ENCODE peak calls at places on chromosomes 3 and 15, in seven cellular contexts. One of them, this sample, is unnamed.

GRCh38 chr3:126476166-126476975 is 680 bp upstream of the ZXDC start:
- DNase-seq in endothelial cell of umbilical vein: peak
- DNase-seq in GM12878: no peak
- DNase-seq in HCT116: peak
- DNase-seq in K562: no peak
- DNase-seq in HepG2: no peak
- DNase-seq in H1: no peak
- DNase-seq in this sample: peak

GRCh38 chr3:172856766-172857742 is 106.5 kb downstream of the ECT2 start:
- DNase-seq in H1: no peak
- DNase-seq in HCT116: peak
- DNase-seq in K562: peak
- DNase-seq in HepG2: peak
- DNase-seq in endothelial cell of umbilical vein: peak
- DNase-seq in GM12878: no peak
- DNase-seq in this sample: no peak

GRCh38 chr15:66775127-66776105 is 73.4 kb downstream of the SMAD6 start:
- DNase-seq in HCT116: no peak
- DNase-seq in H1: no peak
- DNase-seq in endothelial cell of umbilical vein: no peak
- DNase-seq in HepG2: no peak
- DNase-seq in GM12878: no peak
- DNase-seq in K562: no peak
- DNase-seq in this sample: no peak

GRCh38 chr3:152175576-152175883 is 93.2 kb upstream of the MBNL1 start:
- DNase-seq in K562: no peak
- DNase-seq in endothelial cell of umbilical vein: peak
- DNase-seq in HCT116: no peak
- DNase-seq in H1: no peak
- DNase-seq in HepG2: no peak
- DNase-seq in GM12878: no peak
- DNase-seq in this sample: no peak

GRCh38 chr3:160133757-160134156 is 91.5 kb upstream of the C3orf80 start:
- DNase-seq in H1: peak
- DNase-seq in endothelial cell of umbilical vein: peak
- DNase-seq in HepG2: peak
- DNase-seq in HCT116: peak
- DNase-seq in K562: peak
- DNase-seq in GM12878: no peak
- DNase-seq in this sample: peak

GRCh38 chr15:51866751-51867150 is 37.3 kb downstream of the TMOD3 start:
- DNase-seq in HepG2: no peak
- DNase-seq in endothelial cell of umbilical vein: no peak
- DNase-seq in K562: no peak
- DNase-seq in H1: no peak
- DNase-seq in GM12878: no peak
- DNase-seq in HCT116: no peak
- DNase-seq in this sample: no peak

GRCh38 chr15:87269566-87269965 is 987.0 kb downstream of the NTRK3 start:
- DNase-seq in H1: no peak
- DNase-seq in HepG2: no peak
- DNase-seq in GM12878: no peak
- DNase-seq in HCT116: no peak
- DNase-seq in endothelial cell of umbilical vein: no peak
- DNase-seq in K562: no peak
- DNase-seq in this sample: no peak

GRCh38 chr3:193590088-193590856 is 2.7 kb upstream of the OPA1 start:
- DNase-seq in endothelial cell of umbilical vein: peak
- DNase-seq in H1: no peak
- DNase-seq in GM12878: no peak
- DNase-seq in HCT116: peak
- DNase-seq in K562: peak
- DNase-seq in HepG2: no peak
- DNase-seq in this sample: no peak

GRCh38 chr15:80866936-80867335 is 87.8 kb downstream of the CEMIP start:
- DNase-seq in GM12878: no peak
- DNase-seq in K562: no peak
- DNase-seq in HepG2: no peak
- DNase-seq in H1: peak
- DNase-seq in endothelial cell of umbilical vein: no peak
- DNase-seq in HCT116: no peak
- DNase-seq in this sample: peak

GRCh38 chr3:31116651-31117050 is 222.2 kb upstream of the GADL1 start:
- DNase-seq in H1: no peak
- DNase-seq in K562: no peak
- DNase-seq in HCT116: no peak
- DNase-seq in GM12878: no peak
- DNase-seq in endothelial cell of umbilical vein: peak
- DNase-seq in HepG2: no peak
- DNase-seq in this sample: no peak

GRCh38 chr15:73338058-73338457 is 30.7 kb downstream of the HCN4 start:
- DNase-seq in HepG2: no peak
- DNase-seq in K562: no peak
- DNase-seq in HCT116: no peak
- DNase-seq in H1: no peak
- DNase-seq in GM12878: no peak
- DNase-seq in endothelial cell of umbilical vein: no peak
- DNase-seq in this sample: no peak

GRCh38 chr15:48025118-48025517 is 95.7 kb upstream of the SLC24A5 start:
- DNase-seq in HepG2: no peak
- DNase-seq in HCT116: no peak
- DNase-seq in GM12878: no peak
- DNase-seq in K562: no peak
- DNase-seq in H1: no peak
- DNase-seq in endothelial cell of umbilical vein: peak
- DNase-seq in this sample: no peak

GRCh38 chr3:45464336-45464809 is 76.0 kb downstream of the LARS2 start:
- DNase-seq in HepG2: no peak
- DNase-seq in K562: peak
- DNase-seq in endothelial cell of umbilical vein: peak
- DNase-seq in HCT116: no peak
- DNase-seq in GM12878: no peak
- DNase-seq in H1: no peak
- DNase-seq in this sample: peak

GRCh38 chr3:52244061-52244628 is 1.4 kb upstream of the PPM1M start:
- DNase-seq in GM12878: peak
- DNase-seq in HepG2: no peak
- DNase-seq in HCT116: no peak
- DNase-seq in endothelial cell of umbilical vein: peak
- DNase-seq in H1: no peak
- DNase-seq in K562: no peak
- DNase-seq in this sample: no peak

GRCh38 chr15:62691008-62691407 is 351.5 kb upstream of the TPM1 start:
- DNase-seq in GM12878: no peak
- DNase-seq in HepG2: no peak
- DNase-seq in endothelial cell of umbilical vein: no peak
- DNase-seq in H1: no peak
- DNase-seq in K562: no peak
- DNase-seq in HCT116: no peak
- DNase-seq in this sample: no peak
- TF ChIP-seq CTCF in GM12878: no peak
- TF ChIP-seq CTCF in HepG2: no peak
- TF ChIP-seq CTCF in endothelial cell of umbilical vein: no peak
- TF ChIP-seq CTCF in H1: no peak
- TF ChIP-seq CTCF in K562: no peak
- TF ChIP-seq CTCF in HCT116: no peak
- TF ChIP-seq CTCF in this sample: no peak

DNA sequence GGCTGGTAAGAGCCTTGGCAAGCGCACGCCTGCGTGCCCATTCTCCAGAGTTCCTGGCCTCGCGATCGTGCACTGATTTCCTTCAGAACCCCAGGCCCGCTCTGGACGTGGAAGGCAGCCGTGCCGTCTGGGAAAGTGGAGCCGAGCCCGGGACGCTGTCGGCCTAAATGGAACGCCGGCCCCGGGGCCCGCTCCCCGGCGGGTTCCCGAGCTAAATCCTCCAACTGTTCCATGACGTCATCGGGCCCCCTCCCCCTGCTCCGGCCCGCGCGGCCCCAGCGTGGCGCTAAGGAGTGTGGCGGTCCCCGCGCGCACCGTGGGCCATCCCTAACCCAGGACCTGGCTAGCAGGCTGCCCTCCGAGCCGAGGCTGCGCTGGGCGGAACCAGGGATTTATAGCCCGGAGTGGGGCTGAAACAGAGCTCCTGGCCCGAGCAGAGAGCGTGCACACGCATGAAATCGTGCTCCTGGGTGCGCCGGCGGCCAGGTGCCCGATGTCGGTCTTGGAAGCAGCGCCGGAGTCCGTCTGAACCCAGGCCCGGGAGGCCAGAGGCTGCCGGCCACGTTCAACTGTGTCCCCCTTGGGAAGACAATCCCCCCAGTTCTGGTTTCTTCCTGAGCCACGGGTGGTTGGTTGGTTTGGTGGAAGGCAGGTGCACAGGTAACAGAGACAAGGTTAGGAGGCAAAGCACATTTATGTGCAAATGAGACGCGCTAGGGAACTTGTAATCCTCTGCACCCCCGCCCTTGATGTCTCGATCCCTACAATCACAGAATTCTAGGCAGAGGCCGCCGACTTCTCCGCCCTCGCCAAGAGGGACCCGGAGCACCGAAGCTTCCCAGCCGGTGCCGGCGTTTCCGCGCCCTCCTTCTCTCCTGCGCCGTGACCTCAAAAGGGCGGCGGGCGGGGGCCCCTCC is 84.9 kb upstream of the ETV5 start:
- DNase-seq in GM12878: no peak
- DNase-seq in H1: peak
- DNase-seq in K562: no peak
- DNase-seq in HCT116: no peak
- DNase-seq in endothelial cell of umbilical vein: no peak
- DNase-seq in HepG2: no peak
- DNase-seq in this sample: peak
- TF ChIP-seq EZH2 in GM12878: no peak
- TF ChIP-seq EZH2 in H1: peak
- TF ChIP-seq EZH2 in K562: no peak
- TF ChIP-seq EZH2 in HCT116: no peak
- TF ChIP-seq EZH2 in endothelial cell of umbilical vein: peak
- TF ChIP-seq EZH2 in HepG2: no peak
- TF ChIP-seq EZH2 in this sample: peak

GRCh38 chr3:124997303-124998246 is 58.2 kb downstream of the HEG1 start:
- DNase-seq in GM12878: no peak
- DNase-seq in K562: no peak
- DNase-seq in endothelial cell of umbilical vein: no peak
- DNase-seq in HepG2: no peak
- DNase-seq in HCT116: no peak
- DNase-seq in H1: no peak
- DNase-seq in this sample: no peak

GRCh38 chr3:124998247-124998630 is 57.6 kb downstream of the HEG1 start:
- DNase-seq in H1: no peak
- DNase-seq in endothelial cell of umbilical vein: no peak
- DNase-seq in HepG2: no peak
- DNase-seq in HCT116: no peak
- DNase-seq in K562: no peak
- DNase-seq in GM12878: no peak
- DNase-seq in this sample: no peak

GRCh38 chr3:124992041-124992440 is 57.5 kb upstream of the MUC13 start:
- DNase-seq in HepG2: peak
- DNase-seq in K562: no peak
- DNase-seq in H1: no peak
- DNase-seq in HCT116: no peak
- DNase-seq in endothelial cell of umbilical vein: no peak
- DNase-seq in GM12878: no peak
- DNase-seq in this sample: no peak

GRCh38 chr3:124993462-124993861 is 58.9 kb upstream of the MUC13 start:
- DNase-seq in H1: no peak
- DNase-seq in HCT116: no peak
- DNase-seq in HepG2: no peak
- DNase-seq in endothelial cell of umbilical vein: no peak
- DNase-seq in K562: no peak
- DNase-seq in GM12878: no peak
- DNase-seq in this sample: no peak

GRCh38 chr3:124995460-124995994 is 60.3 kb downstream of the HEG1 start:
- DNase-seq in HCT116: peak
- DNase-seq in H1: peak
- DNase-seq in K562: peak
- DNase-seq in HepG2: peak
- DNase-seq in endothelial cell of umbilical vein: peak
- DNase-seq in GM12878: peak
- DNase-seq in this sample: peak
- TF ChIP-seq POLR2AphosphoS5 in HCT116: no peak
- TF ChIP-seq POLR2AphosphoS5 in H1: no peak
- TF ChIP-seq POLR2AphosphoS5 in K562: no peak
- TF ChIP-seq POLR2AphosphoS5 in HepG2: no peak
- TF ChIP-seq POLR2AphosphoS5 in endothelial cell of umbilical vein: no peak
- TF ChIP-seq POLR2AphosphoS5 in GM12878: no peak
- TF ChIP-seq POLR2AphosphoS5 in this sample: no peak

GRCh38 chr3:29348311-29348710 is 67.4 kb downstream of the RBMS3 start:
- DNase-seq in GM12878: no peak
- DNase-seq in HepG2: no peak
- DNase-seq in K562: no peak
- DNase-seq in H1: no peak
- DNase-seq in HCT116: no peak
- DNase-seq in endothelial cell of umbilical vein: no peak
- DNase-seq in this sample: no peak

GRCh38 chr3:29345923-29346322 is 65.1 kb downstream of the RBMS3 start:
- DNase-seq in H1: no peak
- DNase-seq in K562: no peak
- DNase-seq in HepG2: no peak
- DNase-seq in endothelial cell of umbilical vein: no peak
- DNase-seq in HCT116: no peak
- DNase-seq in GM12878: no peak
- DNase-seq in this sample: peak

GRCh38 chr3:29344986-29345385 is 64.1 kb downstream of the RBMS3 start:
- DNase-seq in K562: no peak
- DNase-seq in HepG2: no peak
- DNase-seq in GM12878: no peak
- DNase-seq in HCT116: no peak
- DNase-seq in endothelial cell of umbilical vein: no peak
- DNase-seq in H1: no peak
- DNase-seq in this sample: no peak

GRCh38 chr3:29347412-29347811 is 66.5 kb downstream of the RBMS3 start:
- DNase-seq in HCT116: no peak
- DNase-seq in H1: no peak
- DNase-seq in K562: no peak
- DNase-seq in HepG2: no peak
- DNase-seq in endothelial cell of umbilical vein: no peak
- DNase-seq in GM12878: no peak
- DNase-seq in this sample: no peak

DNA sequence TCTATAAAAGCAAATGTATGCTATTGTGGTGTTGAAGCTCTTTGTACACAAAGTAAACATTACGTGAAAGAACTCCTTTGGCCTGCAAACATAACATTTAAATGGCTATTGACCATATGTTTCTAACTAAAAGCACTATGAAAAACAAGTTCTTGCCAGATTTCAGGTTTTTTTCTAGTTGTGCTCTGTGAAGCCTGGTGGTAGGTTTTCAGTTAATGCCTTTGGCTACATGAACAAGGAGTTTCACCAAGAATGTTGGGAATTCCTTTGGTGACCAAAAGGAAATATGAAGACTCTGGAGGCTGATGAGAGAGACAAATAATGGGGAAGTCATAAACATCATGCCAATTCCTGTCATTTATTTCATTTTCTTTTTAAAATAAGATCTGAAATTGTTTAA is 66.0 kb downstream of the RBMS3 start:
- DNase-seq in endothelial cell of umbilical vein: no peak
- DNase-seq in HepG2: no peak
- DNase-seq in HCT116: no peak
- DNase-seq in K562: no peak
- DNase-seq in H1: no peak
- DNase-seq in GM12878: no peak
- DNase-seq in this sample: peak
- TF ChIP-seq CTCF in endothelial cell of umbilical vein: no peak
- TF ChIP-seq CTCF in HepG2: no peak
- TF ChIP-seq CTCF in HCT116: no peak
- TF ChIP-seq CTCF in K562: no peak
- TF ChIP-seq CTCF in H1: no peak
- TF ChIP-seq CTCF in GM12878: no peak
- TF ChIP-seq CTCF in this sample: no peak

GRCh38 chr15:72312605-72313447 is 7.1 kb downstream of the CELF6 start:
- DNase-seq in H1: peak
- DNase-seq in K562: peak
- DNase-seq in endothelial cell of umbilical vein: peak
- DNase-seq in HCT116: peak
- DNase-seq in GM12878: no peak
- DNase-seq in HepG2: peak
- DNase-seq in this sample: peak
- TF ChIP-seq EZH2 in H1: no peak
- TF ChIP-seq EZH2 in K562: no peak
- TF ChIP-seq EZH2 in endothelial cell of umbilical vein: no peak
- TF ChIP-seq EZH2 in HCT116: no peak
- TF ChIP-seq EZH2 in GM12878: no peak
- TF ChIP-seq EZH2 in HepG2: no peak
- TF ChIP-seq EZH2 in this sample: no peak

This sample was measured in GM23338.